ENCODE peak calls at places on chromosomes 3 and 15, in six cellular contexts. L, Q, C, R, U and T are unnamed samples.

GRCh38 chr15:34109775-34110663 is 8.1 kb downstream of the PGBD4 start:
- DNase-seq in L (no peak), U (no peak), C (peak), Q (no peak), R (no peak), T (peak)

GRCh38 chr15:67063689-67064606 is 1.5 kb upstream of the SMAD3 start:
- DNase-seq in C (no peak), L (peak), Q (peak), R (peak), U (no peak), T (no peak)

GRCh38 chr15:85781099-85781498 is 13.6 kb downstream of the KLHL25 start:
- DNase-seq in R (no peak), L (no peak), Q (no peak), C (no peak), U (no peak), T (no peak)

GRCh38 chr3:45742432-45743089 is 53.4 kb downstream of the SACM1L start:
- DNase-seq in U (no peak), R (no peak), Q (no peak), C (no peak), L (no peak), T (no peak)

GRCh38 chr3:165082632-165083031 is 4.3 kb upstream of the SI start:
- DNase-seq in R (no peak), L (no peak), U (no peak), Q (no peak), C (no peak), T (no peak)

GRCh38 chr15:81523867-81524266 is 149.9 kb upstream of the TMC3 start:
- DNase-seq in Q (no peak), C (no peak), L (no peak), U (no peak), R (no peak), T (no peak)

GRCh38 chr15:81146454-81146853 is 12.4 kb downstream of the CFAP161 start:
- DNase-seq in R (no peak), U (no peak), C (no peak), L (no peak), Q (no peak), T (no peak)

GRCh38 chr3:32859604-32860237 is 41.9 kb downstream of the TRIM71 start:
- DNase-seq in Q (no peak), L (no peak), R (no peak), U (no peak), C (no peak), T (no peak)

GRCh38 chr3:138081371-138082084 is 33.9 kb downstream of the DZIP1L start:
- DNase-seq in C (no peak), L (no peak), Q (no peak), R (no peak), U (no peak), T (no peak)

GRCh38 chr3:113140876-113141275 is 70.5 kb upstream of the BOC start:
- DNase-seq in L (no peak), C (peak), Q (no peak), U (no peak), R (no peak), T (no peak)

GRCh38 chr3:48411041-48411588 is 18.8 kb downstream of the PLXNB1 start:
- DNase-seq in U (no peak), Q (no peak), C (no peak), L (peak), R (no peak), T (no peak)

GRCh38 chr3:36907911-36908646 is 36.8 kb downstream of the TRANK1 start:
- DNase-seq in L (peak), R (no peak), U (peak), Q (peak), C (peak), T (peak)

GRCh38 chr15:72778796-72779195 is 4.8 kb downstream of the ADPGK start:
- DNase-seq in R (no peak), L (no peak), C (no peak), U (no peak), Q (no peak), T (no peak)

GRCh38 chr3:71087109-71088018 is 496.2 kb downstream of the FOXP1 start:
- DNase-seq in Q (no peak), L (no peak), U (no peak), R (no peak), C (peak), T (peak)

GRCh38 chr15:25805006-25805405 is 58.1 kb downstream of the ATP10A start:
- DNase-seq in L (no peak), C (no peak), U (peak), R (no peak), Q (no peak), T (no peak)

GRCh38 chr15:72285927-72286516 is 13.7 kb upstream of the PARP6 start:
- DNase-seq in U (no peak), L (peak), C (peak), Q (peak), R (peak), T (peak)

GRCh38 chr3:186054481-186055399 is 54.1 kb downstream of the ETV5 start:
- DNase-seq in U (no peak), Q (no peak), R (no peak), C (no peak), L (no peak), T (peak)

GRCh38 chr15:39282663-39283208 is 298.1 kb upstream of the THBS1 start:
- DNase-seq in U (peak), Q (no peak), C (no peak), L (no peak), R (no peak), T (no peak)

GRCh38 chr3:87900061-87900460 is 158.7 kb downstream of the CGGBP1 start:
- DNase-seq in C (peak), R (no peak), L (no peak), Q (no peak), U (no peak), T (no peak)

GRCh38 chr15:58758141-58758540 is 8.6 kb upstream of the ADAM10 start:
- DNase-seq in Q (no peak), U (no peak), R (no peak), C (no peak), L (no peak), T (no peak)
- TF ChIP-seq CTCF in Q (no peak), U (peak), R (no peak), C (no peak), L (no peak), T (peak)

GRCh38 chr3:174440350-174440716 is 418.8 kb upstream of the NAALADL2 start:
- DNase-seq in Q (peak), U (no peak), R (no peak), C (no peak), L (peak), T (no peak)
- H3K4me3 ChIP-seq in Q (peak), U (peak), R (peak), C (peak), L (peak), T (peak)

DNA sequence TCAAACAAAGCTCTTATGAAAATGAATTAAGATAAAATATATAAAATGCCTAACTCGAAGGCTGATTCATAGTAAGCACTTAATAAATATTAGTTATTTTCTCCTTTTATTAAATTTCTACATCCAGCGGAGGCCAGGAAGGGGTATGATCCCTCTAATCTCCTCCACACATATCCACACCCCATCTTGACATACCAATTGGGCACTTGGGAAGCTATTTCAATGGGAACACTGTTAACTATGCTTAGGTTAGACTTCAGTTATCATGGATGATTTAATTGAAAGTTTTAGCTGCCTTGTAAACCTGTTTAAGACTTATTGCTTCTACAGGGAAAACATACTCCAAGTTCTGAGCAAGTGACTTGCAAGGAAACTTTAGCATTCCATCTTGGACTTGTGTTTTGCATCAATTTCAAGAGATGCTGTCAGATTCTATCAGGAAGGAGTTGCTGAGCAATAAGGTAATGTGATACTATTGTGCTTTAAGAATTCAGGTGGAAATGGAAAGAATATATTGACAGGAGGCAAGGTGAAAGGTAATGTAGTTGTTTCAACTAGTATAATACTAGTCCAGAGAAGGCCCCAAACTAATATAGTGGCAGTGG is 120.4 kb upstream of the TSPAN3 start:
- DNase-seq in U (no peak), R (no peak), L (no peak), Q (no peak), C (no peak), T (no peak)
- TF ChIP-seq CTCF in U (no peak), R (no peak), L (no peak), Q (no peak), C (no peak), T (no peak)

DNA sequence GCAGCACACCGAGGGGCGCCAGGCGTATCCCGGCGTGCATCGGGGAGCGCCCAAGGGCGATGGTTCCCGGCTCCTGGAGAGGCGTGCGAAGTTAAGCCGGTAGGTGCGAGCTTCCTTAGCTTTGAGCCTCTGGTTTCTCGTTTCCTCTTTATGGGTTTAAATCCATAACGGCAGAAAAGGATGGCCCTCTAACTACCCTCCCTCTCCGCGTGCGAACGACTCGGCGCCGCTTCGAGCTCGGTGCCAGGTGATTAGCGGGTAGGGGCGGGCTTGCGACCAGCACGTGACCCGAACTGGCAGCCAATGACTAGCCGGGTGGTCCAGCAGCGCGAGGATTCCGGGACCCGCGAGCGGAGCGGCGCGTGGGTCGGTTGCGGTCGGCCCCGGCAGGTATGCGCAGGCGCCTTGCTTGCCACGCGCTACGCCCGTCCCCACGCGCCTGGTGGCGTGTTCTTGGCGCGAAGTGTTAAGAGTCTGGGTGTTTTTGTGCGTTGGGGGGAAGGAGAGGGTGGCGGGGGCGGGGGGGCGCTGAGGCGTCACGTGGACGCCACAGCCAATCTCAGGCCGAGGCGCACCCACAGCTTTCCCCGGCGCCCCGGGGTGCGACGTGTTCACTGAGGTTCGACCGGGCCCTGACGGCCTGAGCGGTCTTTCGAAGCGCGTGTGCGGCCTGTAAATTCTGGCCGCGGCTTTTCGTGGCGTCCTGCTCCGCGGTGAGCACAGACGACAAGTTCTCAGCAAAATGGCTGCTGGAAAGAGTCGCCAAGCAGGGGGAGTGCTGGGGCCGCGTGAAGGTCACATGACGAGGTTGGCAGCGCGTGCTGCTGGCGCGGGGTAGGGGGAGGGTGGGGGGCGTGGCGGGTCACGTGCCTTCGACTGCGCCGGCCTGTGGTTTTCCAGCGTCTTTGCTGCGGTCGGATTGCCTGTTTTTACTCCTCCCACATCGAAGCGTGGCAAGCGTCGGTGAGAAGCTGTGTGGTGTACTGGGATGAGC is 38.7 kb upstream of the MGA start:
- DNase-seq in U (peak), Q (peak), C (peak), R (peak), L (peak), T (peak)
- H3K4me3 ChIP-seq in U (peak), Q (peak), C (peak), R (peak), L (peak), T (no peak)

GRCh38 chr3:13884851-13885703 is 5.2 kb upstream of the WNT7A start:
- DNase-seq in L (no peak), U (no peak), Q (peak), R (no peak), C (no peak), T (no peak)
- TF ChIP-seq CTCF in L (peak), U (peak), Q (peak), R (peak), C (peak), T (peak)

GRCh38 chr15:29396176-29396811 is 126.7 kb upstream of the NSMCE3 start:
- DNase-seq in Q (no peak), R (no peak), U (no peak), L (no peak), C (no peak), T (no peak)
- H3K4me3 ChIP-seq in Q (no peak), R (no peak), U (no peak), L (no peak), C (no peak), T (no peak)